ENCODE peak calls at places on chromosomes 11 and 22, in seven cellular contexts. F is trophoblast cell, G is IMR-90, C is mesendoderm, X is H9, U is neuronal stem cell, L is H1. Z is an unnamed sample.

GRCh38 chr11:2675540-2675939 is 24.3 kb downstream of the KCNQ1OT1 start:
- DNase-seq in X (peak; percentile 12), C (no peak), U (no peak), G (no peak), L (no peak), F (no peak), Z (no peak)

GRCh38 chr11:117816151-117816741 is 8.3 kb downstream of the FXYD2 start:
- DNase-seq in X (peak; percentile 70), F (no peak), U (peak; percentile 62), C (peak; percentile 95), L (no peak), G (peak; percentile 30), Z (peak; percentile 71)

GRCh38 chr11:71446942-71447688 is 1.1 kb downstream of the DHCR7 start:
- DNase-seq in C (peak; percentile 23), G (peak; percentile 66), U (no peak), X (no peak), L (no peak), F (no peak), Z (peak; percentile 90)

GRCh38 chr22:35467788-35468187 is 67.8 kb downstream of the MCM5 start:
- DNase-seq in X (peak; percentile 72), F (no peak), U (peak; percentile 29), L (no peak), C (peak; percentile 16), G (peak; percentile 47), Z (peak; percentile 80)

GRCh38 chr22:47615051-47615450 is 852.6 kb downstream of the TBC1D22A start:
- DNase-seq in G (no peak), L (no peak), F (no peak), C (no peak), X (peak; percentile 20), U (no peak), Z (no peak)

GRCh38 chr11:125494987-125495725 is 909 bp downstream of the FEZ1 start:
- DNase-seq in F (no peak), U (peak; percentile 53), G (peak; percentile 31), L (peak; percentile 81), C (peak; percentile 49), X (peak; percentile 41), Z (peak; percentile 54)

GRCh38 chr22:47366026-47366767 is 603.7 kb downstream of the TBC1D22A start:
- DNase-seq in C (no peak), L (no peak), U (no peak), X (no peak), G (no peak), F (no peak), Z (no peak)

GRCh38 chr22:19933328-19934241 is 8.0 kb upstream of the COMT start:
- DNase-seq in G (no peak), X (no peak), U (no peak), L (no peak), F (no peak), C (no peak), Z (no peak)

GRCh38 chr11:73983764-73984543 is 1.3 kb upstream of the UCP2 start:
- DNase-seq in U (no peak), L (no peak), F (no peak), C (no peak), X (no peak), G (no peak), Z (no peak)

GRCh38 chr11:114147389-114148382 is 88.2 kb downstream of the ZBTB16 start:
- DNase-seq in G (no peak), L (no peak), X (no peak), U (no peak), F (peak; percentile 52), C (peak; percentile 91), Z (peak; percentile 38)

GRCh38 chr11:70483077-70483861 is 84.9 kb downstream of the CTTN start:
- DNase-seq in U (no peak), X (no peak), F (peak; percentile 62), L (no peak), G (peak; percentile 60), C (peak; percentile 68), Z (peak; percentile 38)

GRCh38 chr11:2724114-2724513 is 24.3 kb upstream of the KCNQ1OT1 start:
- DNase-seq in L (no peak), G (no peak), F (no peak), X (no peak), C (no peak), U (no peak), Z (no peak)

GRCh38 chr11:121391914-121392313 is 60.2 kb upstream of the SORL1 start:
- DNase-seq in F (no peak), U (no peak), C (no peak), L (no peak), G (no peak), X (no peak), Z (no peak)

GRCh38 chr11:124748481-124749338 is 3.3 kb downstream of the VSIG2 start:
- DNase-seq in U (no peak), L (no peak), G (peak; percentile 56), C (no peak), X (no peak), F (no peak), Z (no peak)

GRCh38 chr11:108672113-108672512 is 7.2 kb downstream of the DDX10 start:
- DNase-seq in C (peak; percentile 22), X (no peak), F (no peak), L (no peak), G (peak; percentile 61), U (no peak), Z (peak; percentile 39)

GRCh38 chr11:650482-650881 is 13.4 kb downstream of the DRD4 start:
- DNase-seq in U (no peak), L (no peak), C (no peak), F (no peak), G (peak; percentile 40), X (no peak), Z (no peak)

GRCh38 chr11:134939046-134939445 is 527.0 kb upstream of the B3GAT1 start:
- DNase-seq in C (no peak), F (no peak), G (no peak), U (no peak), L (no peak), X (no peak), Z (no peak)

GRCh38 chr22:26276530-26277200 is 107.4 kb downstream of the SEZ6L start:
- DNase-seq in C (peak; percentile 71), U (no peak), L (no peak), F (no peak), X (no peak), G (no peak), Z (no peak)

GRCh38 chr11:118341749-118342489 is 586 bp downstream of the CD3D start:
- DNase-seq in X (no peak), G (no peak), U (no peak), C (no peak), L (no peak), F (no peak), Z (no peak)

DNA sequence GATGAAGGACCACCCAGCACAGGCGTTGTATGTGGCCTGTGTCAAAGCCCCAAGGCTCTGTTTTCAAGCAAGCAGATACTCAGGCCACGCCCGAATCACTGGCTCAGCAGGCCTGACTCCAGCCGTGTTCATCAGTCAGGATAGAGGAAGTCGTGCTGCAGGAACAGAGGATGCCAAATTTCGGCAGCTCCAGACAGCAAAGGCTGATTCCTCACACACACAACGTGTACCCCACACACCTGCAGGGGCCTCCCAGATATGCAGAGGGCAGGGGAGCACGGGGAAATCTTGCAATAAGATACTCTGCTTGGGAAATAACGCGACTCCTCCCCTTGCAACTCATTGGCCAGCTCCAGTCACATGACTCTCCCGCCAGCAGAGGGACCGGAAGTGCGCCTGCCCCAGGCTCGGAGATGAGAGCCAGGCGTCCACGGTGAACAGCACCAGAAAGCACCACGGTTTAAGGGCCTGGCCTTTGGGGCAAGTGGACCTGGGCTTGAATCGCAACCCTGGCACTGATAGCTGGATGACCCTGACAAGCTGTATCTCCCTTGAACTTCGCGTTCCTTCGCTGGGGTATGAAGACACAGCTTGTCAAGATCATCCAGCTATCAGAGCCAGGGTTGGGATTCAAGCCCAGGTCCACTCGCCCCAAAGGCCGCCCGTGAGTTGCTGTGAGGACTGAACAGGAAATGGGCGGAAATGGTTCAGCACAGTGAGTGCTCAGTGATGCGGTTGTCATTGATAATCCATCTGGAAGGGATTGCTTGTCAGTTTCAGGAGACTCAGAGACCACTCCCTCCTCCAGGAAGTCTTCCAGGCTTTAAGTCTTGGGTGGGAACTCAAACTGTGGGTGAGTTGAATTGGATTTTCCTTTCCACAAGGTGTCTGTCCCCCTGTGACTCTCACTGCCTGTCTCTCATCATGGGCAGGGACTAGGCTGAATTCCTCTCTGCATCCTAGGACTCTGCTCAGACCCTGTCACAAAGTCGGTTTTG is 88.5 kb downstream of the MYEOV start:
- DNase-seq in U (no peak), C (peak; percentile 48), G (no peak), L (peak; percentile 63), F (peak; percentile 26), X (peak; percentile 41), Z (no peak)
- H2AK5ac ChIP-seq in U (peak overlapping the region; percentile 82), C (no peak overlapping the region), G (peak overlapping the region; percentile 30), L (no peak overlapping the region), F (no peak overlapping the region), X (no peak overlapping the region), Z (no peak overlapping the region)

GRCh38 chr22:40556641-40557040 is 79.9 kb downstream of the MRTFA start:
- DNase-seq in U (no peak), L (no peak), G (no peak), C (no peak), X (no peak), F (no peak), Z (no peak)
- H2AK5ac ChIP-seq in U (no peak overlapping the region), L (no peak overlapping the region), G (no peak overlapping the region), C (no peak overlapping the region), X (no peak overlapping the region), F (no peak overlapping the region), Z (no peak overlapping the region)

GRCh38 chr22:40153186-40153585 is 24.5 kb upstream of the TNRC6B start:
- DNase-seq in G (no peak), F (no peak), C (peak; percentile 21), L (no peak), X (no peak), U (no peak), Z (no peak)
- H2AK5ac ChIP-seq in G (peak overlapping the region; percentile 50), F (no peak overlapping the region), C (no peak overlapping the region), L (no peak overlapping the region), X (no peak overlapping the region), U (no peak overlapping the region), Z (no peak overlapping the region)

DNA sequence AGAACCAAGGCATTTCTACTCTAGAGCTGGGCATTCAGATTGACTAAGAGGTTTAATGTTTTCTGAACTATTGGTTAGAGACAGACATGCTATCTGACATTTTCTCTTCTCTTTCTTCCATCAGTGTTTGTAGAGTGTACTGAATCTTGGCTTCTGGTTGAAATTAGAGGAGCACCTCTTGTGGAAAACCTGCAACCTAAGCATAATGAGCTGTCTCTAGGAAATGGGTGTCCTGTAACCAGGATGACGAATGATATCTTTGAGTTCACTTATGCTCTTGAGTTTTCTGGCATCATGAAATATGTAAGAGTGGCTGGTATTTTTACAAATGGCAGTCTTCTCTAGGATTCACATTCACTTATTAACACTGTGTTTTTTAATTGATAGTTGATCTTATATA is 19.4 kb downstream of the OOSP4A start:
- DNase-seq in C (no peak), L (no peak), G (no peak), U (no peak), F (no peak), X (no peak), Z (no peak)
- H2AK5ac ChIP-seq in C (no peak overlapping the region), L (no peak overlapping the region), G (no peak overlapping the region), U (no peak overlapping the region), F (no peak overlapping the region), X (no peak overlapping the region), Z (no peak overlapping the region)

GRCh38 chr11:116703421-116703820 is 69.4 kb downstream of the BUD13 start:
- DNase-seq in C (peak; percentile 94), L (peak; percentile 76), X (peak; percentile 83), F (no peak), U (peak; percentile 63), G (no peak), Z (peak; percentile 9)
- H2AK5ac ChIP-seq in C (no peak overlapping the region), L (no peak overlapping the region), X (no peak overlapping the region), F (no peak overlapping the region), U (no peak overlapping the region), G (no peak overlapping the region), Z (no peak overlapping the region)

Z was measured in mesenchymal stem cell.